ENCODE peak calls at places on chromosomes 16 and 17, in four cellular contexts. One of them, this sample, is unnamed.

GRCh38 chr17:34765291-34765690 is 185.9 kb downstream of the TMEM132E start:
- DNase-seq in spleen: no peak
- DNase-seq in tibial nerve: no peak
- DNase-seq in body of pancreas: no peak
- DNase-seq in this sample: peak; percentile 71

GRCh38 chr17:54559883-54560282 is 340.8 kb upstream of the TOM1L1 start:
- DNase-seq in spleen: no peak
- DNase-seq in tibial nerve: no peak
- DNase-seq in body of pancreas: no peak
- DNase-seq in this sample: no peak

GRCh38 chr16:72837846-72838661 is 209.9 kb downstream of the ZFHX3 start:
- DNase-seq in spleen: no peak
- DNase-seq in tibial nerve: no peak
- DNase-seq in body of pancreas: no peak
- DNase-seq in this sample: peak; percentile 56

GRCh38 chr16:25014500-25015147 is 545 bp downstream of the ARHGAP17 start:
- DNase-seq in spleen: peak; percentile 91
- DNase-seq in tibial nerve: no peak
- DNase-seq in body of pancreas: peak; percentile 54
- DNase-seq in this sample: no peak

GRCh38 chr16:3536271-3536671 is 35.5 kb downstream of the CLUAP1 start:
- DNase-seq in spleen: no peak
- DNase-seq in tibial nerve: no peak
- DNase-seq in body of pancreas: no peak
- DNase-seq in this sample: no peak

GRCh38 chr16:81723098-81723723 is 55.9 kb upstream of the PLCG2 start:
- DNase-seq in spleen: peak; percentile 46
- DNase-seq in tibial nerve: no peak
- DNase-seq in body of pancreas: peak; percentile 30
- DNase-seq in this sample: no peak

GRCh38 chr17:10729334-10730193 is at the start of gene TMEM220:
- DNase-seq in spleen: peak; percentile 92
- DNase-seq in tibial nerve: peak; percentile 62
- DNase-seq in body of pancreas: peak; percentile 87
- DNase-seq in this sample: peak; percentile 98

GRCh38 chr16:84933774-84934571 is 77.4 kb downstream of the ZDHHC7 start:
- DNase-seq in spleen: peak; percentile 88
- DNase-seq in tibial nerve: peak; percentile 69
- DNase-seq in body of pancreas: peak; percentile 95
- DNase-seq in this sample: no peak

GRCh38 chr17:16910341-16910740 is 61.6 kb downstream of the TNFRSF13B start:
- DNase-seq in spleen: peak; percentile 35
- DNase-seq in tibial nerve: no peak
- DNase-seq in body of pancreas: no peak
- DNase-seq in this sample: peak; percentile 43

GRCh38 chr17:16100737-16101400 is 101.2 kb downstream of the TTC19 start:
- DNase-seq in spleen: no peak
- DNase-seq in tibial nerve: no peak
- DNase-seq in body of pancreas: no peak
- DNase-seq in this sample: no peak

DNA sequence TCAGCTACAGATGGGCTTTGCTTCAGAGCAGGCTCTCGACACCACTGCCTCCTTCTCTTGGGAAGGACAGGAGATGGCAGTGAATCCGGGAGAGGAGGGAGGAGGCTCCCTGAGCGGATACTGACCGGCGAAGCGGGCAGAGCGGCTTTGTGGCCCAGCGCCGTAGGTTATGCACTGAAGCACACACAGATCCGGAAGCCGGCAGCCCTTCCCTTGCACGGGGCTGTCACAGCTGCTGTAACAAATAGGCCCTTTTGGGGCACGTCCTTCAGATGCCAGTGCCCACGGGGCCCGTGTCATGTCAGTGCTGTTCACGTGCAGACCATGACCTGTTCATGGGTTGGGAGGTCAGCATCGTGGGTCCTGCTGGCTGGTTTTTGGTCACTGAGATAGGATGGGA is 144.7 kb upstream of the CHMP6 start:
- DNase-seq in spleen: peak; percentile 58
- DNase-seq in tibial nerve: no peak
- DNase-seq in body of pancreas: no peak
- DNase-seq in this sample: no peak
- H3K4me3 ChIP-seq in spleen: no peak overlapping the region
- H3K4me3 ChIP-seq in tibial nerve: no peak overlapping the region
- H3K4me3 ChIP-seq in body of pancreas: no peak overlapping the region
- H3K4me3 ChIP-seq in this sample: no peak overlapping the region

DNA sequence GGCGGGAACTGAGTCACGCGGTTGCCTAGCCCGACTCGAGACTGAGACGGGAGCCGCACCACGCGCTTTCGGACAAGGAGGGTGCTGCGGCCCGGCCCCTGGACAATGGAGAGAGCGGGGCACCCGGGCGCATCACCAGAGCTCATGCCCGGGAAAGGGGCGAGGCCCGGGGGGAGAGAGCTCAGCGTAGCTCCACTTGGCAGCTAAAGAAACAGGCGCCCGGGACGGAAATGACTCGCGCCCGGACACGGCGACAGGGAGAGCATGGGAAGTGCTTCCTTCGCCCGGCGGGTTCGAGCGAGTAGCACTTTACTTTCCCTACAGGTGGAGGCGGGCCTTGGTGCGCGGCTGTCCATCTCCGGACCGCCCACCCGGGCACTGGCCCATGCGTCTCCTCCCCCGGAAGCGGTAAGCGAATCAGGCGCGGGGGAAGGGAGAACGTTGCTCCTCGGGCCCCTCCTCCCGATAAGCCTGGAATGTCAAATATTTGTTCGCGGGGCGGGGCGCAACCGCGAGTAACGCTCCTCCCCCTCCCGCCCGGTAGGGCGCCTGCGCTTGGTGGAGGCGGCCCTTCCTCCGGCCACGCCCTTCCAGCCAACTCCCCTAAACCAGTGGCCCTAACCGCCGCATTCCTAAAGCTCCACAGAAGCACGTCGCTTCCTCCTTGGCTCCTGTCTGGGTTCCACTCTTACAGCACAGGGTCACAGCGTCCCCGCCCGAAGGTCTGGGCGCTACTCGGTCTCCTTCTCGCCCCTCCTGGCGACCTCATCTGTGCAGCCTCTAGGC is 1.5 kb upstream of the ESRP2 start:
- DNase-seq in spleen: peak; percentile 98
- DNase-seq in tibial nerve: peak; percentile 97
- DNase-seq in body of pancreas: peak; percentile 99
- DNase-seq in this sample: peak; percentile 98
- TF ChIP-seq POLR2A in spleen: peak; percentile 50
- TF ChIP-seq POLR2A in tibial nerve: peak; percentile 85
- TF ChIP-seq POLR2A in body of pancreas: peak; percentile 83
- TF ChIP-seq POLR2A in this sample: no peak

DNA sequence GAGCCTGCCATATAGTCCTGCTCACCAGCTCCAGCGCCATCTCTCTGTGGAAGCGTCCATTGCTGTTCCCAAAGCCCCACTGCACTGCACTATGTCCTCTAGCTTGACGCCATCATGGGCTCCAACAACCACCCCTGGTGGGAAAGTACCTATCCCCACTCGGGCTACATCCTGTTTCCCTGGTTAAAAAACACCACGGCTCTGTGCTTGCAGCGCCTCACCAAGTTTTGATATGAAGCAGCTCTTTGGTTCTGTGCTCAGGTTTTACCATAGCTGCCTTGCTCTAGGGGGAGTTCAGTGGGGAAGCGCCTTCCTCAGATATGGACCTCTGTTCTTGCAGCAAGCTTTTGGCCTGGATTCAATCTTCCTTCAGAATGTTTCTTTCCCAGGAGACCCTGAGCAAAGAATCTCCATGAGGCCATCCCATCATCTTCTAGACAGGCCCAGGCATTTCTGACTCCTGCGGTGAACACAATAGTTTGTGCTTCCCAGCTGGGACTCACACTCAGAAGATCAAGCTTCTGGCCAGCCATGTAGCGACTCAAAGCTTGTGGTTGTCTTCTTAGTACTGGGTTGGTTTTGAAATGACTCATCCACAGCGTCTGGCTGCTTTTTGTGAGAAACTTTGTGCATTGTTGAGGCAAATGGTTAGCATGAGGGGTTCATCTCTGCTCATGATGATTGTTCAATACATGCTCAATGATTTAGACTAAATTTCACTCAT is 39.5 kb downstream of the DYNLRB2 start:
- DNase-seq in spleen: no peak
- DNase-seq in tibial nerve: no peak
- DNase-seq in body of pancreas: no peak
- DNase-seq in this sample: peak; percentile 28
- TF ChIP-seq CTCF in spleen: no peak
- TF ChIP-seq CTCF in tibial nerve: no peak
- TF ChIP-seq CTCF in body of pancreas: no peak
- TF ChIP-seq CTCF in this sample: no peak

DNA sequence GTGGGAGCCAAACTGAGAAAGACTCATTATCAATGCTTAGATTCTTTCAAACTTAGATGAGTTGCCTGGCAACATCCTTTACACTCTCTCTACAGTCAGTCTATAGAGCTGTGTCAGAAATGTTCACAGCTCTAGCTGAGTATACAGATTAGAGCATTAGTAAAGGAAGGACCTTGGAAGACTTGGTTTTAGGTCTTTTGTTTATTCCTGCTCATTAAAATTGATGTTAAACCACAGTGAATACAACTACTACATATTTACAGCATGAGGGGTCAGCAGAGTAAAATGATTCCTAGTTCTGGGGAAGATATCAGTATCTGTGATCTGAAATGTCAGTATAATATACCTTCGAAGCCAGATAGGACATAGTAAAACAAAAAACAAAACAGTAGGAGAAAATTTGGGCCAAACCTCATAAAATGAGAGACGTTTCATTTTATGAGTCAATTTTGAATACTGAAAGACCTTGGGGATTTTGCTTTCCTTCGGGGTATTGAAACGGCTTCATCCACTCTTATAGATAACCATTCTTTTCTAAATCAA is 186.0 kb downstream of the TANC2 start:
- DNase-seq in spleen: no peak
- DNase-seq in tibial nerve: no peak
- DNase-seq in body of pancreas: no peak
- DNase-seq in this sample: no peak
- H3K4me3 ChIP-seq in spleen: no peak overlapping the region
- H3K4me3 ChIP-seq in tibial nerve: peak overlapping the region; percentile 4
- H3K4me3 ChIP-seq in body of pancreas: no peak overlapping the region
- H3K4me3 ChIP-seq in this sample: no peak overlapping the region

DNA sequence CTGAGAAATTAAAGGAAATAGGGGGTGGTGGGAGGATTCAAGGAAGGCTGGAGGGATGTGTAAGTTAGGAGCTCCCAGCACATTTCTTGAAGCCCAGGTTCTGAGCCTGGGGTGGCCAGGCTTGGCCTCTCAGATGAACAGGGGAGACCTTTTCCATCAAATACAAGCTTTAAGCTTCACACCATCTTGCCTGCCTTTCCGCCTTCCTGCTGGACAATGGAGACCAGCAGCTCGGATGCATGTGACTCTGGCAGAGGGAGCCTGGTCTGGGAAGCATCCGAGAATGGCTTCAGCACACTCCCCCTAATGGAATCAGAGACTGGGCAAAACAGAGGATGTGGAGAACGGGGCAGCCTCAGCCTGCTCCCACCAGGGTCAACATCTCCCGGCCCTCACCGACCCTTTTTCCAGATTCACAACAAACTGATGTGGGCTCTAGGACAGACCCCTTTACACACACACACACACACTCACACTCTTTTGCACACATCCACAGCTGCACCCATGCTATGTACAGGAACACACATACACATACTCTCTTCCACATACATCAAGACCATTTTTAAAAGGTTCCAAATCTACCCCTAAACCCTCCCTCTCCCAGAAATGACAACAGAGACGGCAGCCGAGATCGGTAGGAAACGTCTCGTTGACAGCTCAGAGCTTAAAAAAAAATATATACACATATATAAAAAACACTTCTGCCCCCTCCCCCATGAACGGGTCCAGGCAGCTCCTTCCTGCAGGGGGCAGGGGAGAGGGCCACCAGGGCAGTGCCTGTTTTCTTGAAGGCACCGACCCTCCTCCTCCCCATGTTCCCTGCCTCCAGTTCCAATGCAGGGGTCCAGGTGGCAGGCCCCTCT is 6.5 kb upstream of the ATXN7L3 start:
- DNase-seq in spleen: no peak
- DNase-seq in tibial nerve: no peak
- DNase-seq in body of pancreas: no peak
- DNase-seq in this sample: no peak
- TF ChIP-seq POLR2A in spleen: no peak
- TF ChIP-seq POLR2A in tibial nerve: no peak
- TF ChIP-seq POLR2A in body of pancreas: no peak
- TF ChIP-seq POLR2A in this sample: no peak

This sample was measured in lower leg skin.